ENCODE peak calls at places on chromosomes 7 and 10, in five cellular contexts. T is SK-N-SH, K is PC-9, Y is keratinocyte, X is mammary epithelial cell. V is an unnamed sample. For H3K79me2, the result is how much of the 10 kb centered on the place peaks cover.

GRCh38 chr10:43118631-43119415 is 19.4 kb upstream of the CSGALNACT2 start:
- DNase-seq in Y (no peak), K (no peak), X (no peak), T (no peak), V (no peak)

GRCh38 chr7:120059641-120060040 is 213.3 kb upstream of the KCND2 start:
- DNase-seq in X (no peak), T (no peak), K (no peak), Y (no peak), V (no peak)

GRCh38 chr10:111131168-111131799 is 54.5 kb downstream of the ADRA2A start:
- DNase-seq in X (no peak), K (no peak), Y (no peak), T (no peak), V (no peak)

GRCh38 chr7:42672339-42672990 is 239.4 kb downstream of the C7orf25 start:
- DNase-seq in X (peak), K (no peak), T (no peak), Y (peak), V (no peak)

GRCh38 chr7:133854739-133855138 is 272.4 kb upstream of the LRGUK start:
- DNase-seq in T (peak), K (no peak), Y (peak), X (peak), V (peak)

GRCh38 chr7:19284596-19285300 is 139.5 kb upstream of the FERD3L start:
- DNase-seq in K (no peak), T (no peak), X (peak), Y (no peak), V (no peak)

GRCh38 chr10:124290095-124290795 is 128.5 kb downstream of the OAT start:
- DNase-seq in Y (no peak), X (no peak), T (no peak), K (no peak), V (no peak)

GRCh38 chr10:132370426-132371340 is 26.3 kb upstream of the PWWP2B start:
- DNase-seq in X (no peak), T (no peak), K (no peak), Y (no peak), V (no peak)

GRCh38 chr7:159097661-159098423 is 46.8 kb downstream of the VIPR2 start:
- DNase-seq in K (no peak), Y (no peak), X (no peak), T (no peak), V (no peak)

GRCh38 chr7:157825325-157825724 is 488.5 kb downstream of the DNAJB6 start:
- DNase-seq in Y (no peak), T (no peak), X (no peak), K (no peak), V (no peak)

GRCh38 chr7:150451097-150451793 is 815 bp downstream of the GIMAP8 start:
- DNase-seq in X (no peak), Y (no peak), K (no peak), T (no peak), V (no peak)

GRCh38 chr10:100668001-100668400 is 77.4 kb upstream of the PAX2 start:
- DNase-seq in T (no peak), X (no peak), Y (no peak), K (no peak), V (no peak)

GRCh38 chr10:71957546-71958275 is 6.5 kb upstream of the CHST3 start:
- DNase-seq in Y (no peak), X (no peak), T (no peak), K (no peak), V (no peak)

GRCh38 chr10:124713679-124714298 is 30.4 kb downstream of the FAM53B start:
- DNase-seq in K (no peak), X (no peak), Y (no peak), T (no peak), V (no peak)

GRCh38 chr7:73864981-73865711 is 4.2 kb downstream of the TMEM270 start:
- DNase-seq in T (peak), K (no peak), Y (no peak), X (no peak), V (no peak)

GRCh38 chr7:936131-937054 is 18.1 kb downstream of the ADAP1 start:
- DNase-seq in K (peak), Y (no peak), T (no peak), X (no peak), V (peak)

GRCh38 chr7:610141-610530 is 90.5 kb upstream of the PDGFA start:
- DNase-seq in X (no peak), T (no peak), Y (no peak), K (no peak), V (no peak)

GRCh38 chr10:100837300-100837699 is 75.5 kb upstream of the SLF2 start:
- DNase-seq in Y (no peak), K (no peak), T (no peak), X (no peak), V (no peak)

GRCh38 chr7:158343526-158343925 is 244.1 kb downstream of the PTPRN2 start:
- DNase-seq in X (no peak), Y (no peak), K (no peak), T (no peak), V (no peak)

GRCh38 chr7:129317450-129317849 is 92.6 kb downstream of the AHCYL2 start:
- DNase-seq in T (no peak), K (no peak), Y (no peak), X (no peak), V (no peak)

GRCh38 chr7:85094046-85094720 is 92.7 kb downstream of the SEMA3D start:
- DNase-seq in X (no peak), Y (no peak), K (no peak), T (no peak), V (no peak)

GRCh38 chr7:18226598-18226997 is 199.0 kb upstream of the PRPS1L1 start:
- DNase-seq in T (no peak), Y (no peak), X (no peak), K (no peak), V (no peak)

GRCh38 chr7:117036836-117037235 is 83.5 kb downstream of the ST7 start:
- DNase-seq in Y (no peak), K (no peak), X (no peak), T (no peak), V (no peak)

GRCh38 chr10:86162036-86162435 is 204.6 kb downstream of the GRID1 start:
- DNase-seq in T (no peak), X (no peak), Y (no peak), K (no peak), V (no peak)

GRCh38 chr7:96400518-96400917 is 78.6 kb upstream of the SLC25A13 start:
- DNase-seq in X (peak), Y (peak), K (no peak), T (no peak), V (no peak)

GRCh38 chr10:1293147-1293546 is 237.0 kb downstream of the WDR37 start:
- DNase-seq in K (no peak), Y (no peak), X (no peak), T (no peak), V (no peak)

GRCh38 chr7:128904381-128905197 is 5.9 kb downstream of the KCP start:
- DNase-seq in T (peak), X (peak), K (no peak), Y (no peak), V (peak)

GRCh38 chr7:28921822-28922221 is 36.3 kb downstream of the TRIL start:
- DNase-seq in K (peak), X (peak), Y (peak), T (peak), V (peak)

GRCh38 chr10:22611425-22612111 is 102.8 kb downstream of the PIP4K2A start:
- DNase-seq in K (no peak), Y (no peak), X (no peak), T (no peak), V (no peak)

GRCh38 chr7:46695045-46695708 is 774.1 kb upstream of the IGFBP3 start:
- DNase-seq in Y (no peak), K (peak), X (no peak), T (no peak), V (peak)

GRCh38 chr10:62759599-62760175 is 44.8 kb upstream of the ADO start:
- DNase-seq in Y (no peak), X (no peak), K (no peak), T (no peak), V (no peak)

GRCh38 chr7:98294798-98295382 is 13.4 kb downstream of the BRI3 start:
- DNase-seq in T (peak), X (peak), K (peak), Y (no peak), V (peak)

GRCh38 chr10:71138126-71138860 is 74.1 kb upstream of the UNC5B start:
- DNase-seq in T (no peak), X (no peak), K (no peak), Y (no peak), V (no peak)

GRCh38 chr7:157966490-157966889 is 621.1 kb downstream of the PTPRN2 start:
- DNase-seq in K (no peak), X (no peak), Y (no peak), T (no peak), V (no peak)

GRCh38 chr10:97321807-97322195 is 2.7 kb downstream of the FRAT1 start:
- DNase-seq in K (no peak), Y (no peak), T (no peak), X (no peak), V (no peak)

GRCh38 chr7:92717982-92718716 is 118.2 kb downstream of the CDK6 start:
- DNase-seq in K (no peak), X (peak), T (no peak), Y (no peak), V (no peak)

DNA sequence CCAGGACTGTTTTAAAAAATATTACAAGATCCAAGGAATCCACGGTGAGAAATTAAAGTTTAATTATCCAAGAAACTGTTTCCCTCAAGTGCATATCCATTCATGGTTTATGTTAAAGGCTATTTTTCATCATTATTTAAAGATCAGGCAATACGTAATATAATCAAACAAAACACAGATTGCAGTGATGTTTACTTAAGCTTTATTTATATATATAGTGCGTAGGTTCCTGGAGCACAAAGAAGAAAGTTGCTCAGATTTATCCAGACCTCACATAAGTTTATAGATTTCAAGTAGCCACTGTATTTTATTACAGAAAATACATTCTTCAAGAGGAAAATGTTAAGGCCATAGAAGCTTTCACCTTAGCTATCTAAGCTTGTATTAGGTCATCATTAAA is 210.0 kb upstream of the KLF14 start:
- DNase-seq in K (no peak), X (no peak), T (no peak), Y (no peak), V (no peak)
- H3K79me2 ChIP-seq in K (half or more), X (half or more), T (half or more), Y (half or more), V (half or more)

DNA sequence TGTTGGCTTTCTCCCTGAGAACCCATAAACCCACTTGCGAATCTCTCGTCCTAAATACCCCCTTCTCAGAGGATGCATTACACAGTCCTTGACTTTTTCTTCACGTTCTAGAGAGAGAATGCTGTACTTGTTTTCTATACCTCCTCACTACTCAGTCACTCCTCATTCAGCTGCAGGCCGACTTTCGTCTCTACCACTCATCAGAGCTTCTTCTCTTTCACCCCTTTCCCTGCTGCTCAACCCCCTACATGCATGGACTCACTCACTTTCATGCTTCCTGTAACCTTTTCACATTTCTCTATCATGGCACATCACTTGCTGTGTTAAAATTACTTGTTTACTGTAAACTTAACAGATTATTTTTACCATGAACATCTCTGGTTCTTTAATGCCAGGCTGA is 19.8 kb downstream of the MDFIC start:
- DNase-seq in K (no peak), X (no peak), T (no peak), Y (no peak), V (no peak)
- H3K79me2 ChIP-seq in K (under half), X (under half), T (under half), Y (under half), V (under half)

DNA sequence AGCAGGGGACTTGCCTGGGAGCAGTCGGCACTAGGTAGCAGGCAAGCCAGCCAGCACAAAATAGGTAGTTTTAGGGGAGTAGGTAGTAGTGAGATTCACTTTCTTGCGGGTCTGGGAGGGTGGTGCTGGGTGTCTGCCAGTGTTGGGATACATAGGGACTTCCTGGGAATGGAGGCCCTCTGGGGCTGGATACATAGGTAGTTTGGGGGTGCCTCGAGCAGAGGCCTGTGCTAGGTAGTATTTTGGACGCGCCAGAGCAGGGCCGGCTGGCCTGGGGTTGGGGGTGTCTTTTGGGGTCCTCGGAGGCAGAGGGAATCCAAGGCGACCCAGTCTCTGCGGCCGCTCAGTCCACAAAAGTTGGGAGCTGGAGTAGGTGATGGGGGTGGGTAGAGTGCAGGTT is 2.0 kb upstream of the HOXA3 start:
- DNase-seq in T (no peak), X (no peak), K (no peak), Y (no peak), V (no peak)
- H3K79me2 ChIP-seq in T (under half), X (under half), K (under half), Y (half or more), V (under half)

DNA sequence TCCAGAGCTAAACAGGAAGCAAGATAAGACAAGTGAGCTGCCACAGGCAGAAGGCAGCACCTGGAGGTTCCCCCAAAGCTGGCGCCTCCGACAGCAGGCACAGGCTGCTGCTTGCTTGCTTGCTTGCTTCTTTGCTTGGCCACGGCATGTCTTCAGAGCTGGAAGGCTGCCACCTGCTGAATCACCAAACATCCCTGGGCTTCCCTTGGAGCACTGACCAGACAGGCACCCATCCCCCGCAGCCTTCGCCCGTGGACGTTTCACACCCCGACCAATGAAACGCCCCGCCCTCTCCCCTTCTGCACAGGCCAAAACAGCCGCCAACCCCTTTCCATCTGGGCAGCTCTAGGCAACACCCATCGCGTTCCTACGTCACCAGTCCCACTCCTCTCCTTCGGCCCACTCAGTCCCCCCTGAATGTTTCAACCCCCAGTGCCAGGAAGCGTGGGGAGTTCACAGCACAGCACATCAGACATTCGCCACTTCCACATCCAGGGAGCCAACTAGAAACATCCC is 1.7 kb downstream of the SGMS1 start:
- DNase-seq in T (peak), Y (peak), X (peak), K (peak), V (peak)
- H3K79me2 ChIP-seq in T (half or more), Y (under half), X (under half), K (half or more), V (under half)

DNA sequence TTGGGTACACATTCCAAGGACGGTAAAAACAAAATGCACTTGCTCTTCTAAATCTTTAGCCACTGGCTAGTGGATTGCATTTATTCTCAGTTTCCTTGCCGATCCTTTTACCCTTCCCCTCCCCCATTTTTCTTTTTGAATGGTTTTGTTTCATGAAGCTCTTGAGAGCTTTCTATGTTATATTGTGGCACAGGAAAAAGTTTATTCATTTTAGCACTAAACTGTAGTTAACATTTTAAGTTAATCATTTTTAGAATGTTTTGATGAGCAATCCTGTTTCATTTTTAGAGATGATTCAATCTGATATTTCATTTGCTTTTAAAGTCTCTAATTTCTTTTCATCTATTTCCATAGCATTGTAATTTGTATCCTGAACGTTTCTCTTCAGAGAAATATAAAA is 24.0 kb downstream of the ZEB1 start:
- DNase-seq in Y (no peak), K (no peak), X (no peak), T (no peak), V (no peak)
- H3K79me2 ChIP-seq in Y (under half), K (under half), X (under half), T (half or more), V (under half)

GRCh38 chr10:102324061-102324460 is 71.4 kb upstream of the NFKB2 start:
- DNase-seq in T (no peak), Y (no peak), X (peak), K (no peak), V (no peak)
- H3K79me2 ChIP-seq in T (half or more), Y (under half), X (half or more), K (under half), V (under half)